ENCODE peak calls at places on chromosomes 16 and 17, in five cellular contexts. A is heart left ventricle, L is thyroid gland, T is mesenchymal stem cell, S is H7. E is an unnamed sample.

GRCh38 chr17:19867654-19868395 is at the start of gene ULK2:
- DNase-seq in A (peak; percentile 56), T (peak; percentile 72), L (peak; percentile 54), S (peak; percentile 89), E (peak; percentile 80)

GRCh38 chr17:33140413-33141099 is 148.9 kb downstream of the SPACA3 start:
- DNase-seq in L (no peak), T (no peak), S (peak; percentile 42), A (no peak), E (no peak)

GRCh38 chr17:7834554-7834890 is 505 bp downstream of the KDM6B start:
- DNase-seq in L (peak; percentile 67), T (peak; percentile 81), A (peak; percentile 69), S (peak; percentile 75), E (no peak)

GRCh38 chr17:48002920-48003685 is 32.2 kb downstream of the CDK5RAP3 start:
- DNase-seq in T (no peak), S (peak; percentile 80), A (no peak), L (no peak), E (peak; percentile 30)

GRCh38 chr17:76384987-76385891 is 830 bp downstream of the SPHK1 start:
- DNase-seq in L (peak; percentile 43), T (peak; percentile 86), S (peak; percentile 84), A (peak; percentile 53), E (peak; percentile 69)

GRCh38 chr17:76063880-76064546 is 8.3 kb downstream of the SRP68 start:
- DNase-seq in S (no peak), T (no peak), L (no peak), A (no peak), E (no peak)

GRCh38 chr16:68263559-68264127 is 683 bp upstream of the SLC7A6 start:
- DNase-seq in L (no peak), S (no peak), A (no peak), T (no peak), E (no peak)

GRCh38 chr17:75750661-75751423 is 14.2 kb downstream of the GALK1 start:
- DNase-seq in S (no peak), L (no peak), A (no peak), T (peak; percentile 15), E (no peak)

GRCh38 chr17:50123649-50124349 is 6.2 kb downstream of the SAMD14 start:
- DNase-seq in A (no peak), L (peak; percentile 51), T (peak; percentile 47), S (peak; percentile 75), E (peak; percentile 41)

GRCh38 chr17:39677581-39678339 is 9.5 kb downstream of the PNMT start:
- DNase-seq in A (peak; percentile 79), S (no peak), T (no peak), L (peak; percentile 99), E (no peak)

GRCh38 chr16:89408315-89408714 is 82.0 kb downstream of the ANKRD11 start:
- DNase-seq in S (no peak), T (no peak), L (no peak), A (no peak), E (no peak)

GRCh38 chr17:46273541-46274236 is 21.2 kb upstream of the LRRC37A start:
- DNase-seq in L (no peak), T (no peak), S (no peak), A (no peak), E (no peak)

GRCh38 chr17:78873519-78874340 is 29.3 kb downstream of the CEP295NL start:
- DNase-seq in S (no peak), T (no peak), A (peak; percentile 38), L (no peak), E (peak; percentile 62)

GRCh38 chr16:24445216-24445615 is 94.2 kb upstream of the RBBP6 start:
- DNase-seq in A (no peak), T (no peak), L (no peak), S (no peak), E (no peak)

GRCh38 chr16:88920618-88921602 is 54.5 kb upstream of the PABPN1L start:
- DNase-seq in S (no peak), L (peak; percentile 23), T (peak; percentile 13), A (peak; percentile 87), E (peak; percentile 55)

GRCh38 chr17:1029196-1029911 is 32.4 kb downstream of the TIMM22 start:
- DNase-seq in S (no peak), T (peak; percentile 81), L (no peak), A (peak; percentile 53), E (peak; percentile 59)

GRCh38 chr16:72673118-72673517 is 374.8 kb downstream of the ZFHX3 start:
- DNase-seq in S (no peak), A (no peak), L (no peak), T (peak; percentile 18), E (peak; percentile 36)

GRCh38 chr17:8944748-8945147 is 20.8 kb downstream of the PIK3R5 start:
- DNase-seq in L (no peak), T (no peak), A (no peak), S (no peak), E (no peak)

GRCh38 chr16:74650966-74651567 is 15.6 kb downstream of the RFWD3 start:
- DNase-seq in L (no peak), A (no peak), S (peak; percentile 25), T (peak; percentile 29), E (peak; percentile 31)

GRCh38 chr17:34241062-34241461 is 14.0 kb upstream of the CCL2 start:
- DNase-seq in A (peak; percentile 86), S (no peak), L (no peak), T (no peak), E (no peak)

GRCh38 chr16:17305694-17306093 is 165.1 kb downstream of the XYLT1 start:
- DNase-seq in T (no peak), L (no peak), S (no peak), A (no peak), E (no peak)

GRCh38 chr17:70137451-70138230 is 31.7 kb upstream of the KCNJ2 start:
- DNase-seq in L (peak; percentile 56), T (peak; percentile 97), S (no peak), A (peak; percentile 53), E (peak; percentile 98)

GRCh38 chr16:30698816-30699614 is at the start of gene SRCAP:
- DNase-seq in L (peak; percentile 81), T (peak; percentile 85), S (peak; percentile 98), A (peak; percentile 90), E (peak; percentile 77)

GRCh38 chr17:5419959-5420653 is at the start of gene RPAIN:
- DNase-seq in A (peak; percentile 88), T (no peak), S (peak; percentile 87), L (peak; percentile 90), E (peak; percentile 88)
- H3K27me3 ChIP-seq in A (no peaks in the 10 kb centered on the region), T (no peaks in the 10 kb centered on the region), S (no peaks in the 10 kb centered on the region), L (no peaks in the 10 kb centered on the region), E (no peaks in the 10 kb centered on the region)

DNA sequence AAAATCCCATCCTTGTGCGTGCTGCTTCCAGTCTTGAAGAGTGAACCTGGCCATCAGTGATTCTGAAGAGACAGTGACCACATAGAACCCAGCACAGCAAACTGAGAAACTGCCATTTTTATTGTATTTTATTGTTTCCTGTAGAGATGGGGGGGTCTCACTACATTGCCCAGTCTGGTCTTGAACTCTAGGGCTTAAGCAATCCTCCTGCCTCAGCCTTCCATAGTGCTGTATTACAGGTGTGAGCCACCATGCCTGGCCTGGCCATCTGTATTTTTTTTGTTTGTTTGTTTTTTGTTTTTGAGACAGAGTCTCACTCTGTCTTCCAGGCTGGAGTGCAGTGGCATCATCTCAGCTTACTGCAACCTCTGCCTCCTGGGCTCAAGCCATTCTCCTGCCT is 13.9 kb downstream of the CENPV start:
- DNase-seq in S (no peak), A (no peak), L (no peak), T (no peak), E (no peak)
- H3K27me3 ChIP-seq in S (no peaks in the 10 kb centered on the region), A (no peaks in the 10 kb centered on the region), L (no peaks in the 10 kb centered on the region), T (no peaks in the 10 kb centered on the region), E (no peaks in the 10 kb centered on the region)

GRCh38 chr17:61395983-61396585 is 3.6 kb upstream of the TBX2 start:
- DNase-seq in T (peak; percentile 48), L (no peak), A (no peak), S (peak; percentile 81), E (no peak)

GRCh38 chr17:61394630-61395408 is 4.8 kb upstream of the TBX2 start:
- DNase-seq in S (no peak), L (no peak), T (no peak), A (no peak), E (no peak)

GRCh38 chr17:61396586-61397085 is 3.0 kb upstream of the TBX2 start:
- DNase-seq in T (peak; percentile 46), A (no peak), L (no peak), S (peak; percentile 75), E (peak; percentile 61)

GRCh38 chr17:61393904-61394629 is 5.6 kb upstream of the TBX2 start:
- DNase-seq in T (peak; percentile 35), S (no peak), A (no peak), L (no peak), E (peak; percentile 49)

DNA sequence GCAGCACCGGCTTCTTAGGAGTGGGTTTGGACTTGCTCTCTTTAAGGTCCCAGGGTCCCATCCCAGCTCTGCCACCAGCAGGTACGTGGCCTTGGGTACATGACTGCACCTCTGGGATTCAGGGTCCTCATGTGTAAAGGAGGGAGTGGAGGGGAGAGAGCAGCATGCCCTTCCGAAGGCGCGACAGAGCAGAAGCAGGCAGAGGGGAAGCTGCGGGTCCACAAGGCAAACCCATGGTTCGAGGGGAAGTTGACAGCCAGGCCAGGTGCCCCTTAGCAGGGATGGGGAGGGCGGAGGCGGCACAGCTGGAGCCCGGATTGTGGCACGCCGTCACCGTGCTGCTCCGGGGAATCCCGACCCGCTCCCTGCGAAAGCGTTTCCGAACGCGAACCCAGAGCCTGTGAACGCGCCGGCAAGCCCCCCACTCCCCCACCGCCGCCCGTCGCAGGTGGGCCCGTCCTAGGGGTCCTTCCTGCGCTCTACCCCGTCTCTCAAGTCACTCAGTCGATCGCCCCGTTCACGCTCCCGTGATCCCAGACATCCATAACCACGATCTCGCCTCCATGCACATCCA is 4.1 kb upstream of the TBX2 start:
- DNase-seq in S (peak; percentile 89), L (no peak), A (no peak), T (no peak), E (no peak)
- H3K27me3 ChIP-seq in S (peaks cover 70% of the 10 kb centered on the region), L (peaks cover 16% of the 10 kb centered on the region), A (peaks cover 44% of the 10 kb centered on the region), T (peaks cover 52% of the 10 kb centered on the region), E (no peaks in the 10 kb centered on the region)

GRCh38 chr17:30600830-30601494 is 123.8 kb downstream of the GOSR1 start:
- DNase-seq in S (peak; percentile 61), L (peak; percentile 26), T (peak; percentile 42), A (no peak), E (peak; percentile 20)

GRCh38 chr17:30605027-30605426 is 127.8 kb downstream of the GOSR1 start:
- DNase-seq in A (no peak), L (no peak), T (no peak), S (peak; percentile 22), E (no peak)

GRCh38 chr17:30599424-30600061 is 122.3 kb downstream of the GOSR1 start:
- DNase-seq in S (no peak), T (no peak), L (peak; percentile 20), A (no peak), E (no peak)

GRCh38 chr17:30597776-30598288 is 120.6 kb downstream of the GOSR1 start:
- DNase-seq in L (no peak), S (no peak), T (peak; percentile 36), A (no peak), E (no peak)

DNA sequence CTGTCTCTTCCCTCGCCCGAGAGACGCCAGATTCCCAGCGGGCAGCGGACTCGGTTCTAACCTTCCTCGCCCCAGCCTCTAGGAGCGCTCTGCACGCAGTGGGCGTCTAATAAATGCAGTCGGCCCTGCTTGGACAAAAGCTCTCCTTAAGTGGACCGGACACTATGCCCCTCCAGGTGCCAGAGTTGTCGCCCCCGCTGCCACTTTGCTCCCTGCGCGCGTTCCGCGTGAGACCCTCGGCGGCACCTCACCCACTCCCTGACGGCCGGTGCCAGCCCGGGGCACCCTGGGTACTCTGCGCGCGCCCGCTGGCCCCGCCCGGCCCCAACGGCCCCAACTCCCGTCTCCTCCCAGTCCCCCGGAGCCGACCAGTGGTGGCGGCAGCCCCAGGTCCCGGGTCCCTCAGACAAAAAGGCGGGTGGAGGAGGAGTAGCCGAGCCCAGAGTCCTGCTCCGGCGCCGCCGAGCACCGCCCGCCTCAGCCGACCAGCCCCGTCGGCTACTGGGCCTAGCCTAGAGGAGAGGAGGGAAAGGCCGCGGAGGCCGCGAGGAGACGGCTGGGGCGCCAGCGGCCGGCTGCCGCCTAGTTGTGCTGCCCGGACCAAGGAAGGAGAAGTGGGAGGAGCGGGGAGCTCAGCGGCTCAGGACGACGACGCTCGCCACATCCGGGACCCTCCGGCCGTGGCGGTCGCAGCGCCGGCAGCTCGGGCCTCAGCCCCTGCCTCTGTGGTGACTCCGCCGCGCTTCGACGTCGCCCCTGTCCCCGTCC is 123.0 kb downstream of the GOSR1 start:
- DNase-seq in T (peak; percentile 89), S (peak; percentile 95), A (peak; percentile 84), L (peak; percentile 87), E (peak; percentile 73)
- H3K27me3 ChIP-seq in T (no peaks in the 10 kb centered on the region), S (no peaks in the 10 kb centered on the region), A (no peaks in the 10 kb centered on the region), L (no peaks in the 10 kb centered on the region), E (no peaks in the 10 kb centered on the region)